ENCODE peak calls at places on chromosomes 6 and 20, in seven cellular contexts. F is neural progenitor cell, M is fibroblast of lung, X is GM23248, Z is GM12878, D is HepG2, V is IMR-90. H is an unnamed sample. For H3K27me3, the result is how much of the 10 kb centered on the place peaks cover.

GRCh38 chr6:33549196-33549595 is 30.9 kb downstream of the BAK1 start:
- DNase-seq in F (no peak), M (no peak), X (no peak), Z (no peak), D (no peak), V (no peak), H (no peak)

GRCh38 chr6:3625980-3626533 is 125.5 kb downstream of the PXDC1 start:
- DNase-seq in F (no peak), M (no peak), X (no peak), Z (no peak), D (no peak), V (no peak), H (no peak)

GRCh38 chr20:56952258-56952929 is 314.0 kb downstream of the BMP7 start:
- DNase-seq in F (no peak), M (no peak), X (peak), Z (no peak), D (no peak), V (no peak), H (no peak)

GRCh38 chr20:13336308-13337089 is 115.4 kb downstream of the ISM1 start:
- DNase-seq in F (no peak), M (no peak), X (peak), Z (no peak), D (peak), V (peak), H (no peak)

GRCh38 chr20:14445310-14445709 is 107.9 kb upstream of the FLRT3 start:
- DNase-seq in F (no peak), M (peak), X (peak), Z (no peak), D (no peak), V (peak), H (no peak)

GRCh38 chr6:37555040-37555781 is 55.5 kb upstream of the CCDC167 start:
- DNase-seq in F (no peak), M (no peak), X (no peak), Z (peak), D (no peak), V (no peak), H (no peak)

GRCh38 chr6:168208854-168209253 is 110.7 kb downstream of the DACT2 start:
- DNase-seq in F (peak), M (no peak), X (no peak), Z (no peak), D (no peak), V (no peak), H (no peak)

GRCh38 chr6:2480267-2480966 is 235.0 kb upstream of the GMDS start:
- DNase-seq in F (no peak), M (no peak), X (no peak), Z (no peak), D (no peak), V (no peak), H (no peak)

GRCh38 chr6:99912657-99913056 is 81.4 kb downstream of the MCHR2 start:
- DNase-seq in F (no peak), M (no peak), X (no peak), Z (no peak), D (no peak), V (no peak), H (no peak)

GRCh38 chr6:11177271-11177670 is 55.2 kb downstream of the NEDD9 start:
- DNase-seq in F (no peak), M (no peak), X (no peak), Z (no peak), D (no peak), V (no peak), H (no peak)

GRCh38 chr20:4813076-4813838 is 91.5 kb downstream of the PRND start:
- DNase-seq in F (no peak), M (no peak), X (no peak), Z (peak), D (no peak), V (no peak), H (peak)

GRCh38 chr6:31651602-31652191 is 764 bp downstream of the BAG6 start:
- DNase-seq in F (peak), M (peak), X (peak), Z (no peak), D (peak), V (peak), H (peak)

GRCh38 chr6:143536866-143537691 is 25.6 kb upstream of the FUCA2 start:
- DNase-seq in F (peak), M (peak), X (peak), Z (no peak), D (peak), V (peak), H (no peak)

GRCh38 chr20:49396230-49396629 is 86.2 kb downstream of the KCNB1 start:
- DNase-seq in F (no peak), M (no peak), X (peak), Z (no peak), D (no peak), V (no peak), H (no peak)

GRCh38 chr20:54668271-54669053 is 193.1 kb downstream of the DOK5 start:
- DNase-seq in F (peak), M (peak), X (peak), Z (no peak), D (peak), V (peak), H (peak)

GRCh38 chr6:82364087-82365010 is 732 bp downstream of the TPBG start:
- DNase-seq in F (peak), M (peak), X (peak), Z (no peak), D (no peak), V (peak), H (no peak)

GRCh38 chr6:136067731-136068341 is 182.3 kb downstream of the MTFR2 start:
- DNase-seq in F (peak), M (peak), X (peak), Z (no peak), D (no peak), V (peak), H (no peak)

GRCh38 chr20:38806855-38807655 is 1.6 kb downstream of the PPP1R16B start:
- DNase-seq in F (peak), M (no peak), X (no peak), Z (no peak), D (no peak), V (no peak), H (no peak)

GRCh38 chr6:28090902-28091586 is 10.7 kb downstream of the ZNF165 start:
- DNase-seq in F (no peak), M (peak), X (peak), Z (no peak), D (no peak), V (no peak), H (no peak)

GRCh38 chr6:39240155-39240757 is 11.0 kb upstream of the KCNK5 start:
- DNase-seq in F (no peak), M (no peak), X (peak), Z (no peak), D (no peak), V (no peak), H (no peak)

GRCh38 chr6:33949877-33950831 is 146.4 kb upstream of the MLN start:
- DNase-seq in F (no peak), M (no peak), X (no peak), Z (no peak), D (no peak), V (no peak), H (no peak)

GRCh38 chr6:116561377-116562018 is 7.9 kb downstream of the CALHM4 start:
- DNase-seq in F (peak), M (peak), X (peak), Z (no peak), D (peak), V (peak), H (peak)

GRCh38 chr6:147699637-147700036 is 191.1 kb downstream of the SAMD5 start:
- DNase-seq in F (no peak), M (peak), X (peak), Z (no peak), D (no peak), V (peak), H (no peak)

GRCh38 chr6:127952831-127953230 is 52.0 kb upstream of the THEMIS start:
- DNase-seq in F (peak), M (no peak), X (peak), Z (no peak), D (no peak), V (no peak), H (no peak)

GRCh38 chr6:5764401-5764955 is 242.2 kb downstream of the NRN1 start:
- DNase-seq in F (no peak), M (peak), X (peak), Z (peak), D (no peak), V (peak), H (peak)

GRCh38 chr6:109453594-109454482 is 1.7 kb downstream of the MICAL1 start:
- DNase-seq in F (no peak), M (peak), X (peak), Z (no peak), D (no peak), V (no peak), H (no peak)

GRCh38 chr6:107275330-107275865 is 160.1 kb upstream of the BEND3 start:
- DNase-seq in F (no peak), M (no peak), X (no peak), Z (no peak), D (no peak), V (peak), H (no peak)

GRCh38 chr20:38805958-38806854 is 709 bp downstream of the PPP1R16B start:
- DNase-seq in F (peak), M (no peak), X (peak), Z (no peak), D (no peak), V (no peak), H (no peak)

GRCh38 chr6:127514396-127515227 is 4.5 kb downstream of the MTCL3 start:
- DNase-seq in F (peak), M (peak), X (peak), Z (no peak), D (no peak), V (peak), H (no peak)

GRCh38 chr6:132404736-132405135 is 3.5 kb upstream of the MOXD1 start:
- DNase-seq in F (no peak), M (no peak), X (peak), Z (no peak), D (no peak), V (peak), H (no peak)

GRCh38 chr6:159604443-159604956 is 88.5 kb downstream of the SOD2 start:
- DNase-seq in F (no peak), M (no peak), X (no peak), Z (no peak), D (no peak), V (no peak), H (no peak)

GRCh38 chr6:159601211-159601610 is 91.8 kb downstream of the SOD2 start:
- DNase-seq in F (no peak), M (no peak), X (no peak), Z (no peak), D (no peak), V (no peak), H (no peak)

GRCh38 chr6:159606786-159607185 is 86.3 kb downstream of the SOD2 start:
- DNase-seq in F (no peak), M (peak), X (peak), Z (no peak), D (no peak), V (peak), H (no peak)

DNA sequence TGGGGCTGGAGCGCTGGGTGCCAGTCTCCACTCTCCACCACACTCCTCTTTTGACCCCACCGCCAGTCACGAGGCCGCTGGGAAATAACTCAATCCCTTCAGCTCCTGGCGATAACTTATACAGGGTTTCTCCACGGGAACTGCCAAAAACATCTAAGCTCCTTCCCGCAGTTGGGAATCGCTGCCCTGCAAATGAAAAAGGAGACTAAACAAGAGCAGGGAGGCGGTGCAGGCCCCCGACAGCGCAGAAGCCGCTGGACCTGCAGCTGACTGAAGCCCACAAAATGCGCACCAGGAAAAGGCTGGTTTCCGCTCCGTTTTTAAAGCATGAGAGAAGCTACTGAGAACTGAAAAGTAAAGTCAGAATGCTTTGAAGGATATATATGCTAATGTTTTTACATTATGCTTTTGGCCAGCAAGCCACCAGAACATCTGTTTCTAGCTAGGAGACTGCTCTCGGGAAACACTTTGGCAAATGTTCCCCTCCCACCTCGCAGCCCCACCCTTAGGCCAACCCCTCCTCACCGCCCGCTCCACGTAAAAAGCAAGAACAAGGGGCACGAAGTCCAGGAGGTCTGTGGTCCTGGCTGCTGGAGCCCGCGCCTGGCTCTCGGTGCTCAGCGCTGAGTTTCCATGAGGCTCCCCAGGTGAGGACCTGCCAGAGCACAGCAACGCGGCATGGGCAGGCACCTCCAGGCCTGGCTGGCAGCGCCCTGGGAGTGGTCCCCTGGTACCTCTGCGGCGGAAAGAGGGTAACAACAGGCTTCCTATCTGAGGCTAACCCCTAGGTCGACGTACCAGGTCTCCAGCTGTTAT is 90.5 kb downstream of the SOD2 start:
- DNase-seq in F (no peak), M (peak), X (no peak), Z (no peak), D (no peak), V (no peak), H (no peak)
- H2AFZ ChIP-seq in F (no peak), M (no peak), X (no peak), Z (no peak), D (no peak), V (peak), H (no peak)

DNA sequence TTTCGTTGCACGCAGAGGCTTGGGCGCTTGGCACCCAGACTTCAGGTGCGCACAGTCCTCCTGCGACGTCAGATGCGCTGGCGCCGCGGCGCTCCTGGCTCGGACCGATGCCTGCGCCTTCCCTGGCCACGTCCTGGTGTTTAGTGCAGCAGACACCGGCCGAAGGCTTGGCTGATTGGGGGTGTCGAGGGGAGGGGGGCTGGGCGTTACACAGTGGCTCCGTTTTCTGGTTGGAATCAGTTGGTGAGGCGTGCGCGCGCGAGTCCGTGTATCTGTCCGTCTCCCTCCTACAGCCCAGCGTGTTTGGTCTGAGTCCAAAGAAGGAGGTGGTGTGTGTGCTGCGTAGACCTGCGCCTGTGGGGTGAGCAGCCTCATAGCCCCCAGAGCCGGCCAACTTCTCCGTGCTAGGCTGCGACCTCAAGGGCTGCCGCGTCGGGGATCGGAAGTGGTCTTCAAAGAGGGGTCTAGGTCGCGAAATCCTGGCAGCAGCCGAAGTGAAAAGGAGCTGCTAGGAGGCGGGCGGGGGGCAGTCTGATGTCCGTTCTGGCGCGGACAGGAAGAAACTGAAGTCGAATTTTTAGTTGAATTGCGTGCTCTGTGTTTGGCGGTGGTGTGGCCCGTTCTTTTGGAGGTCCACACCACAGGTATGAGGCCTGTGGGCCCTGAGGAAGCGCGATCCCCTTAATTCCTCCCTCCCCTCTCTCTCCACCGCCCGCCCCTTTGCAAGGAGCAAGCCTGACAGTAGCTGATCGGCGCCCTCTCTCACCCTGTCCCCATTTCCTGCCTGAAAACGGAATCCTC is 1.6 kb downstream of the SYNDIG1 start:
- DNase-seq in F (peak), M (no peak), X (peak), Z (no peak), D (no peak), V (no peak), H (no peak)
- H3K27me3 ChIP-seq in F (under half), M (under half), X (under half), Z (under half), D (under half), V (under half), H (under half)

DNA sequence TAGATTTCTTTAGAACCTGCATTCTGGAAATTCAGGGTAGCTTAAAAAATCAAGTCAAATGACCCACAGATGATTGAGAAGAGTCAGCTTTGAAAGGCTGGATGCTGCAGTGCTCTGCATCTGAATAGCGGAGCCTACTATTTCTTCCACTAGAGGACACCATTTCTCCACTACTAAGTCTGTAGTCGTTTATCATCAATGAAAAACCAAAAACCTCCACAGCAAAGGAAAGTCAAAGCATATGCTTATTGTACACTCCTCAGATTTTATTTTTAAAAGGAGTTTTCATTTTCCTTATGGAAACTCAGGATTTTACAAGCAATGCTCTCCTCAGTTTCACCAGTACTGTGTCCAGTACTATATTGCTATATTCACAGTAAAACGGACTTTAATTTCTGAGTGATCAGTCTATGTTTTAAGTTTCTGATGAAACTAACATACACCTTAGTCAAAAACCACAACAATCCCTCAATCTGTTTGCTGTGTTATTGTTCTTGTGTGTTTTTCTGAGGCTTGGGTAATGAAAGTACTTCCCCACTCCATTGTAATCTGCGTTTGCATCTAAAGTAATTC is 50.5 kb upstream of the ENPP5 start:
- DNase-seq in F (peak), M (peak), X (peak), Z (peak), D (peak), V (peak), H (peak)
- H2AFZ ChIP-seq in F (no peak), M (no peak), X (no peak), Z (peak), D (no peak), V (no peak), H (no peak)

DNA sequence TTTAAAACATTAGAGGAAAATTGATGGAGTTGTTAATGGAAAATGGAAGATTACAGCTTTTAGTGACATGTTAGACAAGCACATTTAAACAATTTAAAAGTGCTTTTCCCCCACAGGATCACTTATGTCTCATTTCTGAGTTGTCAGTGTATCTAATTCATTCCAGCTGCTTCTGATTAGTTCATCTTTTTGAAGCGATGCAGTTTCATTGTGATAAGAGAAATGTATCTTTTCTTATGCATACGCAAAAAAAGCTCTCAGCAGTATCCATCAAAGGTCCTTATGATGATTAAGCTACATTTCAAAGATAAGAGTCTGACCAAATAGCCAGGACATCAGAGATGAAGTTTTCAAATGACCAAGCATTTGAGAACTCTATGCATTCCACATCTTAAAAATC is 572.6 kb upstream of the SYNCRIP start:
- DNase-seq in F (no peak), M (no peak), X (no peak), Z (no peak), D (no peak), V (no peak), H (no peak)
- H3K27me3 ChIP-seq in F (under half), M (under half), X (under half), Z (under half), D (under half), V (under half), H (under half)

DNA sequence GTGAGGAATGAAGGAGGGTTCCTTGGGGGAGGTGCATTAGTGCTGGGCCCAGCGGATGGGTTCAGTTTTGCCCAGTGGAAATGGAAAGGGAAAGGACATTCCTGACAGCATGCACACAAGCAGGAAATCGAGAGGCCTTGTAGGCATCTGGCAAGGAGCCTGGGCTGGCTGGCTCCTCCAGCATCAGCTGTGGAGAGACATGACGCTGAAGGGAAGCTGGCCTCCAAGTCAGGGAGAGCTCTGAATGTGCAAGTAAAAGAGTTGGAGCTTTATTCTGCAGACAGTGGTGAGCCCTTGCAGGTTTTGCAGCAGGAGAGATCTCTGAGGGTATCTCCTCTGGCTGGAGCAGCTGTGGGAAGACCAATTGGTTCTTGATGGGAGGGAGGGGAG is 154.3 kb downstream of the MRPL14 start:
- DNase-seq in F (no peak), M (peak), X (peak), Z (no peak), D (no peak), V (peak), H (no peak)
- H2AFZ ChIP-seq in F (no peak), M (peak), X (peak), Z (no peak), D (no peak), V (peak), H (no peak)

GRCh38 chr6:46486186-46486585 is 5.1 kb downstream of the RCAN2 start:
- DNase-seq in F (no peak), M (no peak), X (peak), Z (no peak), D (peak), V (no peak), H (no peak)

GRCh38 chr6:46490425-46491200 is 636 bp downstream of the RCAN2 start:
- DNase-seq in F (peak), M (no peak), X (peak), Z (no peak), D (no peak), V (no peak), H (peak)

GRCh38 chr6:46491201-46491788 is at the start of gene RCAN2:
- DNase-seq in F (peak), M (peak), X (peak), Z (no peak), D (peak), V (peak), H (peak)

GRCh38 chr6:46491789-46492547 is 719 bp upstream of the RCAN2 start:
- DNase-seq in F (peak), M (peak), X (peak), Z (no peak), D (peak), V (peak), H (peak)
- H3K27me3 ChIP-seq in F (half or more), M (under half), X (under half), Z (under half), D (under half), V (under half), H (under half)